ENCODE peak calls at places on chromosomes 3 and 15, in eight cellular contexts. K, C, U, B, S, Z, H and Q are unnamed samples.

GRCh38 chr3:181687190-181687589 is 24.5 kb upstream of the SOX2 start:
- DNase-seq in K (no peak), C (no peak), U (no peak), B (no peak), S (no peak), Z (no peak), H (no peak), Q (no peak)

GRCh38 chr15:64699767-64700388 is 75.5 kb downstream of the RBPMS2 start:
- DNase-seq in K (no peak), C (peak), U (no peak), B (peak), S (no peak), Z (peak), H (no peak), Q (no peak)

GRCh38 chr3:13850161-13850945 is 29.5 kb downstream of the WNT7A start:
- DNase-seq in K (no peak), C (no peak), U (no peak), B (no peak), S (no peak), Z (no peak), H (peak), Q (peak)

GRCh38 chr15:90059208-90059985 is 42.9 kb downstream of the IDH2 start:
- DNase-seq in K (peak), C (no peak), U (peak), B (no peak), S (no peak), Z (peak), H (no peak), Q (peak)

GRCh38 chr3:10419637-10420232 is 85.7 kb downstream of the ATP2B2 start:
- DNase-seq in K (peak), C (no peak), U (no peak), B (no peak), S (no peak), Z (no peak), H (peak), Q (no peak)

GRCh38 chr3:111610189-111610588 is 15.0 kb upstream of the ZBED2 start:
- DNase-seq in K (no peak), C (no peak), U (peak), B (no peak), S (no peak), Z (no peak), H (no peak), Q (no peak)

GRCh38 chr3:71254658-71255057 is 328.9 kb downstream of the FOXP1 start:
- DNase-seq in K (no peak), C (no peak), U (no peak), B (no peak), S (no peak), Z (no peak), H (no peak), Q (no peak)

GRCh38 chr3:31821118-31821517 is 159.9 kb downstream of the OSBPL10 start:
- DNase-seq in K (no peak), C (no peak), U (no peak), B (no peak), S (no peak), Z (no peak), H (no peak), Q (no peak)

GRCh38 chr15:76418352-76419140 is 82.0 kb downstream of the ISL2 start:
- DNase-seq in K (no peak), C (no peak), U (no peak), B (no peak), S (no peak), Z (no peak), H (no peak), Q (no peak)